ENCODE peak calls at places on chromosome 14, in four cellular contexts. H is mesendoderm, W is IMR-90, Z is neuronal stem cell. F is an unnamed sample.

GRCh38 chr14:24110485-24110884 is 4.1 kb upstream of the DCAF11 start:
- DNase-seq in H (no peak), W (no peak), Z (no peak), F (no peak)

GRCh38 chr14:93005135-93005813 is 82.3 kb downstream of the CHGA start:
- DNase-seq in H (no peak), W (no peak), Z (no peak), F (no peak)

GRCh38 chr14:75340921-75341320 is 62.3 kb downstream of the FOS start:
- DNase-seq in H (no peak), W (no peak), Z (no peak), F (no peak)

GRCh38 chr14:79861111-79861510 is 350.2 kb downstream of the DIO2 start:
- DNase-seq in H (peak; percentile 65), W (no peak), Z (no peak), F (no peak)

GRCh38 chr14:22314183-22314820 is 274.7 kb downstream of the DAD1 start:
- DNase-seq in H (peak; percentile 76), W (peak; percentile 62), Z (peak; percentile 62), F (no peak)

GRCh38 chr14:105855246-105855892 is 329.0 kb downstream of the TMEM121 start:
- DNase-seq in H (no peak), W (no peak), Z (no peak), F (no peak)

GRCh38 chr14:24274101-24274543 is 2.7 kb upstream of the RABGGTA start:
- DNase-seq in H (peak; percentile 23), W (peak; percentile 31), Z (no peak), F (no peak)

GRCh38 chr14:35849122-35849521 is 23.0 kb downstream of the BRMS1L start:
- DNase-seq in H (no peak), W (no peak), Z (no peak), F (no peak)

GRCh38 chr14:61609143-61609851 is 86.0 kb upstream of the HIF1A start:
- DNase-seq in H (peak; percentile 39), W (peak; percentile 66), Z (no peak), F (peak; percentile 46)

GRCh38 chr14:59199614-59200013 is 11.1 kb downstream of the DAAM1 start:
- DNase-seq in H (no peak), W (no peak), Z (no peak), F (no peak)

GRCh38 chr14:100417466-100417865 is 94.3 kb downstream of the SLC25A47 start:
- DNase-seq in H (peak; percentile 91), W (peak; percentile 97), Z (peak; percentile 67), F (peak; percentile 78)

GRCh38 chr14:85079842-85080741 is 449.9 kb upstream of the FLRT2 start:
- DNase-seq in H (peak; percentile 26), W (no peak), Z (no peak), F (no peak)

GRCh38 chr14:63435838-63436237 is 107.3 kb downstream of the PPP2R5E start:
- DNase-seq in H (no peak), W (peak; percentile 92), Z (no peak), F (no peak)

GRCh38 chr14:34489324-34489723 is 27.3 kb upstream of the SPTSSA start:
- DNase-seq in H (no peak), W (peak; percentile 26), Z (no peak), F (no peak)

GRCh38 chr14:22184157-22185025 is 404.6 kb downstream of the DAD1 start:
- DNase-seq in H (no peak), W (peak; percentile 86), Z (no peak), F (no peak)

GRCh38 chr14:22471545-22472121 is 117.4 kb downstream of the DAD1 start:
- DNase-seq in H (peak; percentile 66), W (peak; percentile 32), Z (peak; percentile 32), F (peak; percentile 76)

GRCh38 chr14:72237722-72238666 is 305.8 kb downstream of the RGS6 start:
- DNase-seq in H (no peak), W (no peak), Z (no peak), F (no peak)

GRCh38 chr14:104799657-104800599 is 973 bp upstream of the ZBTB42 start:
- DNase-seq in H (peak; percentile 84), W (peak; percentile 67), Z (no peak), F (peak; percentile 85)

GRCh38 chr14:36820901-36821300 is 159.2 kb downstream of the PAX9 start:
- DNase-seq in H (no peak), W (no peak), Z (no peak), F (no peak)

GRCh38 chr14:58899317-58899713 is 261.6 kb downstream of the DACT1 start:
- DNase-seq in H (no peak), W (peak; percentile 92), Z (no peak), F (no peak)

GRCh38 chr14:57833304-57833703 is 32.6 kb downstream of the SLC35F4 start:
- DNase-seq in H (peak; percentile 79), W (peak; percentile 88), Z (no peak), F (no peak)

GRCh38 chr14:91380610-91381371 is 36.8 kb downstream of the CCDC88C start:
- DNase-seq in H (no peak), W (no peak), Z (no peak), F (no peak)

GRCh38 chr14:105646175-105646574 is 119.8 kb downstream of the TMEM121 start:
- DNase-seq in H (no peak), W (no peak), Z (no peak), F (no peak)

GRCh38 chr14:39576726-39577125 is 144.5 kb upstream of the FBXO33 start:
- DNase-seq in H (no peak), W (no peak), Z (no peak), F (no peak)

GRCh38 chr14:54775486-54776100 is 127.0 kb downstream of the GCH1 start:
- DNase-seq in H (no peak), W (no peak), Z (no peak), F (no peak)

GRCh38 chr14:20278414-20278813 is 27.3 kb downstream of the TTC5 start:
- DNase-seq in H (no peak), W (peak; percentile 23), Z (no peak), F (no peak)

GRCh38 chr14:105477659-105478623 is 3.3 kb downstream of the CRIP2 start:
- DNase-seq in H (no peak), W (no peak), Z (no peak), F (no peak)

GRCh38 chr14:54589843-54590242 is 22.9 kb downstream of the SAMD4A start:
- DNase-seq in H (no peak), W (no peak), Z (no peak), F (no peak)

GRCh38 chr14:52553002-52553670 is 500 bp downstream of the GPR137C start:
- DNase-seq in H (peak; percentile 58), W (no peak), Z (no peak), F (no peak)

GRCh38 chr14:68949236-68949965 is 29.7 kb downstream of the ACTN1 start:
- DNase-seq in H (no peak), W (no peak), Z (no peak), F (no peak)

GRCh38 chr14:68948686-68949085 is 30.4 kb downstream of the ACTN1 start:
- DNase-seq in H (no peak), W (no peak), Z (no peak), F (no peak)

GRCh38 chr14:68946423-68946822 is 32.7 kb downstream of the ACTN1 start:
- DNase-seq in H (no peak), W (no peak), Z (no peak), F (no peak)

GRCh38 chr14:68945585-68946289 is 33.4 kb downstream of the ACTN1 start:
- DNase-seq in H (no peak), W (no peak), Z (no peak), F (no peak)

DNA sequence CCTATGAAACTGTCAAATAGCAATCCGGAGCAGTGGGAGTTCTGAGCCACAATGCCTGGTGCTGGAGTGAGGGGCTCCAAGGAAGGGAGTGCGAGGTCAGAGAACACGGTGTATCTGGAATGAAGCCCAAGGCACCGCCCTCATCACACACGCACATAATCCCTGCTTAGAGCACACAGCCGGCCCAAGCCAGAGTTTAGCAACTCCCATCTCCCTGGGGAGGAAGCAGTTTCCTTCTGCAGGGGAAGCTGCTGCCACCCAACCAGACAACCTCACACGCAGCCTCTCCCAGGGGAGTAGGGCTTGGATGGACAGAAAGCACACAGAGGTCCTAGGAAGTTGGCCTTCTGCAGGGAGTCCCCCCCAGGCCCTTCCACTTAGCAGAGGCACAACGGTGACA is 31.3 kb downstream of the ACTN1 start:
- DNase-seq in H (peak; percentile 57), W (peak; percentile 42), Z (no peak), F (no peak)
- H2AK5ac ChIP-seq in H (no peak overlapping the region), W (peak overlapping the region; percentile 57), Z (no peak overlapping the region), F (peak overlapping the region; percentile 3)

GRCh38 chr14:32896979-32897723 is 41.5 kb upstream of the NPAS3 start:
- DNase-seq in H (no peak), W (peak; percentile 7), Z (no peak), F (no peak)
- H3K4me3 ChIP-seq in H (no peak overlapping the region), W (peak overlapping the region; percentile 70), Z (no peak overlapping the region), F (no peak overlapping the region)

GRCh38 chr14:77068515-77069200 is 29.4 kb upstream of the CIPC start:
- DNase-seq in H (no peak), W (no peak), Z (no peak), F (no peak)
- H2AK5ac ChIP-seq in H (no peak overlapping the region), W (no peak overlapping the region), Z (no peak overlapping the region), F (peak overlapping the region; percentile 45)

GRCh38 chr14:73633115-73633514 is 11.7 kb upstream of the DNAL1 start:
- DNase-seq in H (no peak), W (no peak), Z (no peak), F (no peak)
- H3K4me3 ChIP-seq in H (no peak overlapping the region), W (no peak overlapping the region), Z (peak overlapping the region; percentile 52), F (no peak overlapping the region)

GRCh38 chr14:68978550-68978911 is 571 bp downstream of the ACTN1 start:
- DNase-seq in H (peak; percentile 69), W (no peak), Z (peak; percentile 67), F (no peak)

GRCh38 chr14:68977137-68977740 is 1.9 kb downstream of the ACTN1 start:
- DNase-seq in H (no peak), W (no peak), Z (peak; percentile 11), F (no peak)

GRCh38 chr14:68976160-68977067 is 2.7 kb downstream of the ACTN1 start:
- DNase-seq in H (no peak), W (peak; percentile 48), Z (no peak), F (no peak)

GRCh38 chr14:68979021-68979721 is at the start of gene ACTN1:
- DNase-seq in H (peak; percentile 99), W (peak; percentile 97), Z (peak; percentile 97), F (peak; percentile 87)

DNA sequence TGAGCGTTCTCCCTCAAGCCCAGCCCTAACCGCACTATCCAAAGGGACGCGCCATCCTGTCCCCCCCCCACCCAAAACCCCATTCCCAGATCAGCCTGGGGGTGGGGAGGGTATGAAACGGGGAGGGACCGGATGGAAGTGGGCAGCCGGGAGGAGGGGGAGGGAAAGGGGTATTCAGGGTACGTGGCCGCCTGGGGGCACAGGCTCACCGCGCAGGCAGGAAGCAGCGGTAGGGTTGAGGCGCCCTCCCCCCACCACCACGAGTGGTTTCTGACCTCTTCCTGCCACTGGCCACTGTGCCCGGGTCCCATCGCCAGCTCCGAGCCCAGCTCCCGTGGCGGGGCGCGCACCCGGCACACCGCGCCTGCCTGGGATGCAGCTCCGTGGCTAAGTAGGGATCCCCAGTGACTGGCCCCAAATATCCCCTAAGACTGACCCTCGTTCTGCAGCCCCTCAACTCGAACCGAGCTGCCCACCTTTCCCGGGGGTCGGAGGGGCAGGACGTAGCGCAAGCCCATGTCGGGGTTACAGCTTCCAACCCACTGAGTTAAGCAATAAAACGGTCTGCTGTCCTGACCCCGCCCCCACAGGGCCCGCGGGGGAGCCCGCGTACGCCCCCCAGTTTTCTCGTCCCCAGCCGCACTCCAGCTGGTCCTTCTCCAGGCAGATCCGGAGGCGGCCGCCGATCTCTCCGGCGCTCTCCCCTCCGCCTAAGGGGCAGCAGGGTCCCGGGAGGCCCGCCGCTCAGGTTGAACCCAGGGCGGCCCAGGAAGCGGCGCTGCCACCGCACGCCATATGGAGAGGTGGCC is 1.2 kb downstream of the ACTN1 start:
- DNase-seq in H (peak; percentile 88), W (peak; percentile 95), Z (peak; percentile 24), F (no peak)
- H2AK5ac ChIP-seq in H (peak overlapping the region; percentile 27), W (peak overlapping the region; percentile 85), Z (peak overlapping the region; percentile 64), F (peak overlapping the region; percentile 67)

F was measured in H1.